ENCODE peak calls at places on chromosomes 3 and 15, in eight cellular contexts. C, T, Y, L, E, A, W and N are unnamed samples.

GRCh38 chr3:189070965-189071364 is 100.8 kb upstream of the TPRG1 start:
- DNase-seq in C (no peak), T (no peak), Y (no peak), L (no peak), E (no peak), A (no peak), W (no peak), N (no peak)

GRCh38 chr3:242986-243706 is 46.6 kb downstream of the CHL1 start:
- DNase-seq in C (no peak), T (no peak), Y (no peak), L (no peak), E (no peak), A (no peak), W (no peak), N (peak)

GRCh38 chr3:100335137-100335833 is 728 bp downstream of the NIT2 start:
- DNase-seq in C (no peak), T (peak), Y (peak), L (no peak), E (peak), A (no peak), W (peak), N (no peak)

GRCh38 chr3:99532246-99532645 is 106.1 kb upstream of the COL8A1 start:
- DNase-seq in C (peak), T (peak), Y (peak), L (peak), E (no peak), A (no peak), W (peak), N (peak)

GRCh38 chr3:53161820-53162671 is 1.0 kb downstream of the PRKCD start:
- DNase-seq in C (no peak), T (peak), Y (peak), L (no peak), E (no peak), A (peak), W (no peak), N (peak)

GRCh38 chr15:74173545-74174215 is at the start of gene ISLR:
- DNase-seq in C (no peak), T (no peak), Y (no peak), L (no peak), E (peak), A (no peak), W (no peak), N (peak)

GRCh38 chr15:61301701-61302100 is 72.6 kb upstream of the RORA start:
- DNase-seq in C (no peak), T (no peak), Y (no peak), L (no peak), E (no peak), A (no peak), W (no peak), N (no peak)

GRCh38 chr3:143627336-143627735 is 220.9 kb downstream of the SLC9A9 start:
- DNase-seq in C (peak), T (no peak), Y (no peak), L (no peak), E (no peak), A (no peak), W (no peak), N (peak)

GRCh38 chr3:87088984-87089841 is 98.3 kb upstream of the VGLL3 start:
- DNase-seq in C (peak), T (no peak), Y (peak), L (peak), E (peak), A (peak), W (peak), N (peak)

GRCh38 chr3:142210144-142210543 is 15.2 kb downstream of the GK5 start:
- DNase-seq in C (no peak), T (no peak), Y (no peak), L (no peak), E (no peak), A (no peak), W (no peak), N (peak)
- H3K4me3 ChIP-seq in C (no peak), T (no peak), Y (no peak), L (no peak), E (no peak), A (no peak), W (no peak), N (peak)

GRCh38 chr3:195270079-195270349 is 945 bp downstream of the XXYLT1 start:
- DNase-seq in C (no peak), T (no peak), Y (no peak), L (no peak), E (no peak), A (no peak), W (no peak), N (no peak)

GRCh38 chr3:195271859-195272243 is 892 bp upstream of the XXYLT1 start:
- DNase-seq in C (no peak), T (no peak), Y (no peak), L (no peak), E (no peak), A (no peak), W (no peak), N (no peak)

GRCh38 chr3:195271116-195271858 is at the start of gene XXYLT1:
- DNase-seq in C (peak), T (peak), Y (peak), L (peak), E (peak), A (peak), W (peak), N (peak)

GRCh38 chr3:195270350-195271115 is 426 bp downstream of the XXYLT1 start:
- DNase-seq in C (peak), T (peak), Y (peak), L (no peak), E (no peak), A (peak), W (peak), N (peak)

DNA sequence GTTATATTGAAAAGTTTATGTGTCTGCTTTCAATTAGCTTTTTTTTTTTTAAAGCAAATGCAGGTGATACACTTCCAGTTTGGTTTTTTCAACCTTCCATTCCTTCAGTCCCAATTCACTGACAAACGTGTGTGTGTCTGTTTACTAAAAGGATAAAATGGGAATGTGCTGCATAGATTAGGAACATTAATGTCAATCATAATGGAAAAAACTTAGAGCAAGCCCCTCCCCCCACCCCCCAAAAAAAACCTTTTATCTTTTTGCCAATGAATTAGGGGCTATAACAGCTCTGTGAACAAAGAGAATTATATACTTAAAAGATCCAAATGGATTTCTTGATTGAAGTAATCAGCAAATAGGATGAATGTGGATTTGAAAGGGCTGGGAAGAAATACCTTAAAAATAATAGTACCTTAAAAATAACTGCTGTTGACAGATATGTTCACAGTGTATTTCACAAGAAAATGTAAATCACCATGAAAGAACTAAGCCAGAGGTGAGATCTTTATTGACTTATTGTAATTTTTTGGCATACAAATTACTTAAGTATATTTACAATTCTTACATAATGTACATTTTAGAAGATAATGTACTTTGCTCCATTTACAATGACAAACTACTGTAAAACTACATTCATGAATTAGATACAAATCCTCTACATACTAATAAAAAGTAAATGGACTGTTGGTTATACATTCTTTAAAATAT is 3.5 kb upstream of the XXYLT1 start:
- DNase-seq in C (no peak), T (no peak), Y (no peak), L (no peak), E (no peak), A (no peak), W (no peak), N (no peak)
- TF ChIP-seq CTCF in C (no peak), T (no peak), Y (no peak), L (no peak), E (no peak), A (no peak), W (no peak), N (no peak)

DNA sequence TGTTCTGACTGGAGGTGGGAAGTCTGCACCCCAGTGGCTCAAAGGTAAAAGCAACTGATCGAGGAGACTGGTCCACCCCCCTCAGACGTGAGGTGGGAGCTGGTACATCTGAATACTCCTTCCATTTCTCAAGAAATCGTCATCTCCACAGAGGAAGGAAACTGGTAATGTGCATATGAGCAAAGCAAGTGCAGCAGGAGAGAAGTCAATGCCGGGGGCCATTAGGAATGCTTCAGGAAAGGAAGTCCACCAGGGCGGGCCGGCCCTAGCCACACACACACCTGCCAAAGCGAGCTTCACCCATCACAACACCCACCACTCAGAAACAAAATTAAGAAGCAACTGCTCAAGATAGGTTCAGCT is 8.5 kb downstream of the TBC1D2B start:
- DNase-seq in C (no peak), T (no peak), Y (no peak), L (no peak), E (no peak), A (no peak), W (no peak), N (no peak)
- H3K4me3 ChIP-seq in C (no peak), T (no peak), Y (no peak), L (peak), E (no peak), A (peak), W (no peak), N (no peak)

DNA sequence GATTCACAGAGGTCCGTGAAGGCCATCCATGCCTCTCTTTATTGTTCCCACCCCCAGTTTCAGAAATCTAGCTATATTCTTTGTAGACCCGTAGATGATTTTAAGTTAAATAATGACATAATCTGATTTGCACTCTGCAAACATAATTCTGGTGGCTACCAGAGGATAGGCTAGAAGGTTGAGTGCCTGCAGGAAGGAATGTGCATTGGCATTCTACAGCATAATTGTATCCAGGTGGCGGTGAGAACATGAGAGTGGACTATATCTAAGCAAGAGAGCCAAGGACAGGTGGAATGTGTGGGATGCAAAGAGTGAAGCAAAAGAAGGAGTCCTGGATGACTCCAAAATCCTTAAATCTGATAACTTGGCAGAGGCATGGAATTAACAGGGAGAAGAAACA is 298.5 kb upstream of the MME start:
- DNase-seq in C (no peak), T (no peak), Y (no peak), L (no peak), E (no peak), A (no peak), W (no peak), N (no peak)
- TF ChIP-seq CTCF in C (peak), T (no peak), Y (no peak), L (no peak), E (no peak), A (no peak), W (no peak), N (peak)

GRCh38 chr3:29285356-29286070 is 4.6 kb downstream of the RBMS3 start:
- DNase-seq in C (no peak), T (no peak), Y (no peak), L (no peak), E (no peak), A (no peak), W (no peak), N (peak)
- H3K4me3 ChIP-seq in C (peak), T (no peak), Y (peak), L (peak), E (peak), A (peak), W (no peak), N (peak)